ENCODE peak calls at places on chromosomes 12 and 14, in eight cellular contexts. I is GM20000; R is fibroblast of pulmonary artery; G is endothelial cell; A is left ventricle myocardium inferior; V is A549; W is AG09309; M is CD4-positive, alpha-beta memory T cell. E is an unnamed sample.

GRCh38 chr12:119082496-119082895 is 96.2 kb upstream of the HSPB8 start:
- DNase-seq in I (no peak), R (no peak), G (no peak), A (peak; percentile 79), V (no peak), W (no peak), M (no peak), E (no peak)

GRCh38 chr12:7123806-7124519 is 4.7 kb downstream of the RBP5 start:
- DNase-seq in I (no peak), R (no peak), G (no peak), A (no peak), V (no peak), W (no peak), M (no peak), E (no peak)

GRCh38 chr14:28772613-28773012 is 6.0 kb downstream of the FOXG1 start:
- DNase-seq in I (no peak), R (no peak), G (no peak), A (no peak), V (no peak), W (no peak), M (no peak), E (no peak)

GRCh38 chr12:58765653-58766554 is 154.4 kb downstream of the LRIG3 start:
- DNase-seq in I (no peak), R (no peak), G (no peak), A (no peak), V (peak; percentile 76), W (no peak), M (no peak), E (no peak)

GRCh38 chr12:64560395-64561301 is 49.6 kb upstream of the RASSF3 start:
- DNase-seq in I (no peak), R (peak; percentile 92), G (no peak), A (no peak), V (peak; percentile 61), W (peak; percentile 80), M (no peak), E (peak; percentile 98)

GRCh38 chr14:93733646-93734045 is 54.6 kb downstream of the PRIMA1 start:
- DNase-seq in I (no peak), R (no peak), G (no peak), A (no peak), V (no peak), W (no peak), M (no peak), E (no peak)

GRCh38 chr14:34604990-34605389 is 25.0 kb downstream of the SNX6 start:
- DNase-seq in I (no peak), R (peak; percentile 62), G (no peak), A (no peak), V (peak; percentile 55), W (no peak), M (no peak), E (no peak)

GRCh38 chr14:68312884-68313725 is 479.8 kb downstream of the ZFP36L1 start:
- DNase-seq in I (peak; percentile 62), R (no peak), G (no peak), A (no peak), V (no peak), W (no peak), M (no peak), E (no peak)

GRCh38 chr12:94100990-94101901 is 47.1 kb upstream of the PLXNC1 start:
- DNase-seq in I (peak; percentile 81), R (peak; percentile 66), G (peak; percentile 89), A (peak; percentile 79), V (peak; percentile 78), W (no peak), M (peak; percentile 78), E (no peak)

GRCh38 chr14:92754956-92755355 is 6.5 kb upstream of the LGMN start:
- DNase-seq in I (no peak), R (no peak), G (no peak), A (no peak), V (no peak), W (no peak), M (no peak), E (no peak)

GRCh38 chr14:37406095-37406494 is 189.0 kb downstream of the FOXA1 start:
- DNase-seq in I (no peak), R (no peak), G (no peak), A (no peak), V (no peak), W (no peak), M (no peak), E (no peak)